ENCODE peak calls at places on chromosomes 13 and 19, in five cellular contexts. O is astrocyte of the spinal cord, N is fibroblast of pulmonary artery, U is glutamatergic neuron, L is uterus. Y is an unnamed sample.

GRCh38 chr19:33861950-33862349 is 65.3 kb downstream of the KCTD15 start:
- DNase-seq in O (no peak), N (no peak), U (no peak), L (no peak), Y (no peak)

GRCh38 chr19:46748325-46749109 is 2.3 kb upstream of the STRN4 start:
- DNase-seq in O (no peak), N (peak), U (peak), L (no peak), Y (peak)

GRCh38 chr19:33391631-33392249 is 18.2 kb downstream of the CEBPG start:
- DNase-seq in O (no peak), N (no peak), U (no peak), L (no peak), Y (no peak)

GRCh38 chr13:77378662-77379061 is 51.8 kb upstream of the MYCBP2 start:
- DNase-seq in O (no peak), N (no peak), U (no peak), L (no peak), Y (no peak)

GRCh38 chr13:74136089-74136658 is 2.0 kb upstream of the KLF12 start:
- DNase-seq in O (peak), N (peak), U (peak), L (peak), Y (peak)

GRCh38 chr19:5931251-5931650 is 17.2 kb downstream of the CAPS start:
- DNase-seq in O (no peak), N (no peak), U (no peak), L (no peak), Y (no peak)

GRCh38 chr19:37928527-37929286 is 21.7 kb downstream of the SIPA1L3 start:
- DNase-seq in O (no peak), N (no peak), U (no peak), L (no peak), Y (no peak)

GRCh38 chr19:39301021-39301420 is 4.8 kb downstream of the IFNL1 start:
- DNase-seq in O (no peak), N (no peak), U (no peak), L (no peak), Y (no peak)

GRCh38 chr19:36008336-36008978 is at the start of gene SYNE4:
- DNase-seq in O (no peak), N (no peak), U (no peak), L (no peak), Y (peak)

GRCh38 chr13:24923305-24923640 is 159.3 kb downstream of the RNF17 start:
- DNase-seq in O (peak), N (peak), U (no peak), L (no peak), Y (no peak)

DNA sequence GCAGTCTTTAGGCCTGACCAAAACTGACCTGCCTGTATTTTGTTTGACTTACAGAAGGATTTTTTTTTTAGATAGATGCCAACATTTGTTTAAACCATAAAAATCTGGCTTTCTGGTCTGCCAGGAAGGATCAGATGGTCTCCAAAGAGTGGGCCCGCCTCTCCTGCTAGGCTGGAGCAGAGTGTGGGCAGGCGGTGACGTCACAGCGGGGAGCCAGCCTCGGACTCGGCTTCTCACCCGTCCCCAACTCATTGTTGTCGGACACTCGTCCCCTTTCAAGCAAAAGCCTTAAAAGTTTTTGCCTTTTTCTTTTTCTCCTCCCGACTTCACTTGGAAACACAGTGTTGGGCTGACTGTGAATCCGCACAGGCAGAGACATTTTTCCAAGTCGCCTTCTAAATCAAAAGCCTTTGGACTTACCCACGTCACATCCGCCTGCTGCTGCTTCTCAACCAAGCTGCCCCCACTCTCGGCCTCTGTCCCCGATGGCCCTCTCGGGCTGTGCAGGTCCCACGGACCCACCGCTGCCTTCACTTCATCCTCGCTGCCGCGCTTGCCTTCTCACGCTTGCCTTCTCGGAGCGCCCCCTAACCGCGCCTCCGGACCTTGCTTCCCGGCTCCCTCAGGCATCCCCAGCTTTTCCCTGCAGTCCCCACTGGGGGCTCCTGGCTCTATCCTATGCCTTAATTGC is 4.1 kb upstream of the ZNF135 start:
- DNase-seq in O (no peak), N (peak), U (peak), L (peak), Y (no peak)
- TF ChIP-seq CTCF in O (no peak), N (no peak), U (no peak), L (peak), Y (no peak)

GRCh38 chr19:45498411-45499195 is at the start of gene PPM1N:
- DNase-seq in O (no peak), N (no peak), U (peak), L (no peak), Y (peak)
- TF ChIP-seq CTCF in O (no peak), N (no peak), U (peak), L (no peak), Y (no peak)

DNA sequence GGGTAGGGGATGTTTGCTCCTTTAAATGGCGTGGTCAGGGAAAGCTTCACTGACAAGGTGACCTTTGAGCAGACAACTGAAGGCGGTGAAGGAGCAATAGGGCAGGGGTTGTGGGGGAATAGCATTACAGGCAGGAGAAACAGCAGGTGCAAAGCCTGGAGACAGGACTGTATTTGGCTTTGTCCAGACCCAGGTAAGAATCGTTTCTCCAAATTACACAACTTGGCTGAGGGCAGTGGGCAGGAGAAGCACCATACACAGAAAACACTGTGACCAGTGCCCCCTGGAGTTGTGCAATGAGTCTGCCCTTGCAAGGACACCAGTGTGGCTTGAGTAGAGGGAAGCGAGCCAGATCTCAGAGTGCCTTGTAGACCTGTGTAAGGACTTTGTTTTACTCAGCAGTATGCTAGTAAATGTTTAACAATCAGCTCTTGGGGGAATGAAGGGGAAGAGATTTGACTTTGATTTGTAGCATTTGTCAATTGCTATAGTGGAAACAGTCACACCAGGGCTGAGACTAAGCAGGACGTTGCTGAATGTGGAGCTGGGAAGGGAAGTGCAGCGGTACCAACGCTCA is 360.0 kb downstream of the DCT start:
- DNase-seq in O (no peak), N (no peak), U (no peak), L (no peak), Y (no peak)
- TF ChIP-seq CTCF in O (no peak), N (no peak), U (no peak), L (no peak), Y (no peak)

GRCh38 chr13:113033498-113033897 is 64.5 kb downstream of the MCF2L start:
- DNase-seq in O (no peak), N (no peak), U (peak), L (no peak), Y (no peak)

GRCh38 chr13:113036401-113036800 is 67.4 kb downstream of the MCF2L start:
- DNase-seq in O (no peak), N (no peak), U (no peak), L (no peak), Y (no peak)

GRCh38 chr13:113033054-113033453 is 64.0 kb downstream of the MCF2L start:
- DNase-seq in O (no peak), N (no peak), U (no peak), L (no peak), Y (no peak)

GRCh38 chr13:113035209-113035800 is 66.3 kb downstream of the MCF2L start:
- DNase-seq in O (no peak), N (no peak), U (no peak), L (no peak), Y (no peak)

GRCh38 chr13:113034451-113035208 is 65.6 kb downstream of the MCF2L start:
- DNase-seq in O (peak), N (peak), U (peak), L (peak), Y (peak)
- TF ChIP-seq CTCF in O (peak), N (peak), U (peak), L (peak), Y (peak)